ENCODE peak calls at places on chromosomes 6 and 20, in four cellular contexts. P, O, V and C are unnamed samples.

GRCh38 chr6:112218563-112218962 is 35.8 kb downstream of the LAMA4 start:
- DNase-seq in V (no peak), P (no peak), O (no peak), C (no peak)

GRCh38 chr20:10060223-10060622 is 25.4 kb downstream of the ANKEF1 start:
- DNase-seq in O (no peak), V (no peak), P (no peak), C (peak)

GRCh38 chr6:44576132-44576601 is 188.7 kb downstream of the CDC5L start:
- DNase-seq in P (no peak), V (no peak), O (no peak), C (no peak)

GRCh38 chr6:140073456-140073855 is 699.0 kb upstream of the CITED2 start:
- DNase-seq in O (no peak), V (no peak), P (no peak), C (no peak)

GRCh38 chr20:38178065-38178471 is 13.0 kb upstream of the TGM2 start:
- DNase-seq in O (no peak), P (no peak), V (no peak), C (no peak)

GRCh38 chr6:116410945-116411623 is 40.3 kb downstream of the DSE start:
- DNase-seq in O (no peak), P (no peak), V (no peak), C (no peak)

GRCh38 chr6:114361036-114361435 is 18.2 kb upstream of the HS3ST5 start:
- DNase-seq in O (no peak), P (no peak), V (no peak), C (no peak)

GRCh38 chr20:38435555-38435939 is 419 bp upstream of the SNHG17 start:
- DNase-seq in O (no peak), V (no peak), P (no peak), C (no peak)

GRCh38 chr6:137277971-137278602 is 58.9 kb upstream of the IFNGR1 start:
- DNase-seq in V (no peak), P (peak), O (no peak), C (no peak)

GRCh38 chr6:24566020-24566752 is 71.4 kb downstream of the ALDH5A1 start:
- DNase-seq in O (no peak), P (no peak), V (no peak), C (no peak)

GRCh38 chr6:166728884-166729530 is 102.0 kb upstream of the RPS6KA2 start:
- DNase-seq in O (no peak), V (no peak), P (no peak), C (no peak)

GRCh38 chr6:36129889-36130671 is at the start of gene MAPK13:
- DNase-seq in P (no peak), V (no peak), O (no peak), C (no peak)

GRCh38 chr6:132687306-132687705 is 26.5 kb downstream of the VNN1 start:
- DNase-seq in P (no peak), O (no peak), V (no peak), C (no peak)

GRCh38 chr20:37640600-37641561 is 52.9 kb upstream of the CTNNBL1 start:
- DNase-seq in P (no peak), V (no peak), O (no peak), C (peak)

GRCh38 chr6:21594427-21595264 is 1.1 kb downstream of the SOX4 start:
- DNase-seq in P (no peak), O (no peak), V (no peak), C (peak)

GRCh38 chr20:17377222-17377621 is 150.4 kb downstream of the PCSK2 start:
- DNase-seq in V (no peak), O (no peak), P (no peak), C (no peak)

GRCh38 chr6:52337633-52338290 is 24.2 kb upstream of the PAQR8 start:
- DNase-seq in V (no peak), O (no peak), P (no peak), C (no peak)

GRCh38 chr20:57553376-57554018 is 7.4 kb upstream of the PCK1 start:
- DNase-seq in O (no peak), V (no peak), P (no peak), C (no peak)

GRCh38 chr6:26445934-26446667 is 5.8 kb downstream of the BTN3A3 start:
- DNase-seq in P (no peak), V (peak), O (no peak), C (no peak)

GRCh38 chr6:139372326-139373153 is 1.9 kb downstream of the CITED2 start:
- DNase-seq in O (no peak), V (no peak), P (no peak), C (no peak)

GRCh38 chr20:3719046-3719445 is 6.6 kb upstream of the SIGLEC1 start:
- DNase-seq in P (no peak), V (no peak), O (no peak), C (no peak)

GRCh38 chr6:134564705-134565104 is 246.8 kb upstream of the SGK1 start:
- DNase-seq in V (no peak), P (no peak), O (no peak), C (no peak)

GRCh38 chr20:568097-568864 is 24.7 kb upstream of the CSNK2A1 start:
- DNase-seq in V (no peak), P (no peak), O (peak), C (no peak)

GRCh38 chr20:22462975-22463914 is 121.1 kb downstream of the FOXA2 start:
- DNase-seq in P (no peak), O (no peak), V (no peak), C (no peak)

GRCh38 chr20:5970381-5970780 is 19.9 kb downstream of the MCM8 start:
- DNase-seq in V (no peak), P (no peak), O (no peak), C (no peak)

GRCh38 chr20:37881601-37882343 is 21.2 kb upstream of the VSTM2L start:
- DNase-seq in O (no peak), V (no peak), P (no peak), C (peak)

GRCh38 chr6:28648878-28649375 is 123.2 kb downstream of the GPX5 start:
- DNase-seq in O (no peak), V (no peak), P (no peak), C (peak)

GRCh38 chr20:16059841-16060240 is 513.4 kb downstream of the KIF16B start:
- DNase-seq in P (no peak), O (no peak), V (no peak), C (no peak)

GRCh38 chr6:50381106-50381415 is 331.3 kb upstream of the DEFB112 start:
- DNase-seq in P (no peak), O (no peak), V (no peak), C (peak)

GRCh38 chr6:167684276-167685104 is 142.2 kb upstream of the AFDN start:
- DNase-seq in O (no peak), P (no peak), V (no peak), C (no peak)

GRCh38 chr6:92495246-92495645 is 924.1 kb downstream of the EPHA7 start:
- DNase-seq in P (no peak), V (no peak), O (no peak), C (no peak)

GRCh38 chr6:116239256-116239655 is 14.6 kb downstream of the TSPYL4 start:
- DNase-seq in P (no peak), V (no peak), O (no peak), C (no peak)

GRCh38 chr6:42021847-42022754 is 28.2 kb upstream of the TAF8 start:
- DNase-seq in O (no peak), V (no peak), P (no peak), C (no peak)

GRCh38 chr6:43695078-43695966 is 7.7 kb upstream of the MRPS18A start:
- DNase-seq in O (no peak), V (no peak), P (no peak), C (no peak)

DNA sequence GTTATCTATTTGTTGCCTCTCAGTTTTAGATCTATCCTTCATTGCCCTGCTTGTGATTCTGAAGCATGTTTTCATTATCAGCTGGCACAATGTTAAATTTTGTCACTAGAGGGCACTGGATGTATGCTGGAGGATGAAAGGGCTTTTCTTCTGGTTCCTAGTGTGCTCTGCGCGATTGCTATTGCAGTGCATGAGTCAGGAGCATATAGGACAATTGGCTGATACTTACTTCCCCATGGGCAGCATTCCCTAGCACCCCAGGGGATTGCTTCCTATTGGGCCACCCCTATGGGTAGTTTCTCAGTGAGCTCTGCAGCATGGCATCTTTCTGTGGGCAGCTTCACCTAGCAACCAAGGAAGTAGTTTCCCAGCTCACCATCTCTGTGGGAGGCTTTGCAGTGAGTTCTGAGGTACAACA is 280.3 kb upstream of the SYNCRIP start:
- DNase-seq in O (peak), V (peak), P (peak), C (peak)
- TF ChIP-seq NRF1 in O (no peak), V (no peak), P (no peak), C (no peak)

GRCh38 chr6:101803146-101803545 is 409.6 kb downstream of the GRIK2 start:
- DNase-seq in P (no peak), O (no peak), V (no peak), C (no peak)
- TF ChIP-seq NRF1 in P (no peak), O (no peak), V (no peak), C (no peak)

DNA sequence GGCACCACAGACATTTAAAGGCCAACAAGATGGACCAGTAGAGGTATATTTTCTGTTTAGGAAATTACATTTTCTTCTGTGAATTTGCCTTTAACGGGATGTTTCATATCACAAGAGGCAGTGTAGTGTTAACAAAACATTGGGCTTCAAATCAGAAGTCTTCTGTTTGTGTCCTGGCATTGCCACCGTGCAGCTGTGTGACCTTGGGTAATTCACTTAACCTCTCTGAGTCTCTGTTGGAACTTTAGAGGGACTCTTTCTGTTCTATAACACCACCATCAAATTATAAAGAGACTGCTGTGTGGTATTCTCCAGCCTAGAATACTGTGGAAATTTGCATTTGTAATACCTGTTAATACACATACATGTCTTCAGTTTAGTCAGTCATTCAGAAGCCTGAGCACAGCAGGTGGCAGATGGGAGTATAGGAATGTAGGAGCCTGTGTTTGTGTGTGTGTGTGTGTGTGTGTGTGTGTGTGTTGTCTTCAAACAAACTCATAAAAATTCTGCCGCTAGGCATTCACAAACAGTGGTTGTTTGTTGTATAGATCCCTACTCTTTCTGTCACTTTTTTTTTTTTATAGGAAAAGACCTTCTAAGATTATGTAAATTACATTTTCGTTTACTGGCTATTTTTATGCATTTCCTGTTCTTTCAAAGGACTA is 22.6 kb downstream of the UST start:
- DNase-seq in P (no peak), O (no peak), V (no peak), C (no peak)
- TF ChIP-seq NRF1 in P (no peak), O (no peak), V (no peak), C (no peak)

GRCh38 chr6:156848533-156848932 is 71.4 kb downstream of the ARID1B start:
- DNase-seq in O (peak), P (no peak), V (no peak), C (peak)

GRCh38 chr6:156848123-156848522 is 70.9 kb downstream of the ARID1B start:
- DNase-seq in O (no peak), P (no peak), V (no peak), C (no peak)

GRCh38 chr6:156845447-156845846 is 68.3 kb downstream of the ARID1B start:
- DNase-seq in P (no peak), O (no peak), V (no peak), C (no peak)

GRCh38 chr6:156849806-156850205 is 72.6 kb downstream of the ARID1B start:
- DNase-seq in O (peak), V (no peak), P (no peak), C (no peak)

DNA sequence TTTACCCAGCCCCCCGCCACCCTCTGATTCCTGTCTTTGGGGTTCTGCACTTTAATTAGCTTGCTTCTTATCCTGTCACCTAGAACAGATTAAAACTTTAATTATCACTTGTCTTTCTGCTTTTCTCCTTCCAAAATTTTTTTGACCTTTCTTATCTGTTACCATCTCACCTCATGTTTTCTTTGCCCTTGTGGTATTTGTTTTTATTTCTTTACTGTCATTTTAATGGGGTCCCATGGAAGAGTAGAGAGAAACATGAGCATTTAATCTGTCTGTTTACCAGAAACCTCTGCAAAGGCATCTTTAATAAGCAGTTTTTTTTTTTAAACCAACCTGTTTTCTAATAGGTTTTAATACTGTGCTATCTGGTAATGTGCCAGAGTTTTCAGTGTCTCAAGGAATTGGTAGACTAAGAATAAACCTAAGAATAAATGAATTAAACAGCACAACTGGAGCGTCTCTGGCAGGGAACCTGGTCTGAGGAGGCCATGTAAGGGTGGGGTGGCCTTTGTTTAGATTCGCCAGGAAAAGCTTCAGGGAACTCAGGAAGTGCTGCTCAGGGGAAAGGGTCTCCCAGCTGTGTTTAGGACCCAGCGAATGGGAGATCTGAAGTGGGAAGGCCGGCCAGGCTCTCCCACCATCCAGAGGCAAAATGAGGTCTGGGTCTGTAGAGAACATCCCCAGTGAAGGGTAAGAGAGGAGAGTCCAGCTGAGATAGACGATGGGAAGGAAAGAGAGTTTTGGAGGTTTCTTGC is 69.8 kb downstream of the ARID1B start:
- DNase-seq in P (no peak), V (no peak), O (no peak), C (no peak)
- TF ChIP-seq NRF1 in P (no peak), V (no peak), O (no peak), C (no peak)

GRCh38 chr20:40958598-40958997 is 70.0 kb upstream of the TOP1 start:
- DNase-seq in P (no peak), O (no peak), V (no peak), C (no peak)
- TF ChIP-seq NRF1 in P (no peak), O (no peak), V (no peak), C (no peak)

DNA sequence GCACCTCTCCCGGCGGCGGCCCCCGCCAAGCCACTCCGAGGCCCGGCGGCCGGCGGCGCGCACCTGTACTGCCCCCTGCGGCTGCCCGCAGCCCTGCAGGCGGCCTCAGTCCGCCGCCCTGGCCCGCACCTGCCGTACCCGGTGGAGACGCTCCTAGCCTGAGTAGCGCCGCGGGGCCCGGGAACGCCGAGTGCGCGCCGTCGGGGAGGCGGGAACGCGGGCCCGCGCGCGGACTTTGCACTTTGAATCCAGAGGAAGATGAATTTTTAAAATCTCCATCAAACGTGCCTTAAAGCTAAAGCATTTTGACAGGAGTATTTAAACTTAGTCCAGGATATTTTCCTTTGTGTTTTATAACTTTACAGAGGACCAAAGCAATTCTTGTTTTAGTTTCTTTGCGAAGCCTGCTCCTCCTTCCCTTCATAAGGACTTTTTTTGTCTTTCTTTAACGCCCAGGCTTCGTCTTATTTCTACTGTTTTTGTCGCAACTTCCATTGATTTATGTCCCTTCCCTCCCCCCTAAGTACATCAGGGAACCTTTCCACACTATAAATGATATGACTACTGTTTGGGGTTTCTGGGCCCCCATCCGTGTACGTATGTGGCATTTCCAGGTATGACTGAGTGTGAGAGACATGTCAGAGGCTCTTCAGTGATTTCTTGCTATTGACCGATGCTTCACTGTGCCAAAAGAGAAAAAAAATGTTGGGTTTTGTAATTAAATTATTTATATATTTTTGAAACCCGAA is 2.0 kb downstream of the FOXQ1 start:
- DNase-seq in P (no peak), O (no peak), V (no peak), C (peak)
- TF ChIP-seq NRF1 in P (no peak), O (no peak), V (no peak), C (no peak)

GRCh38 chr20:62622178-62622876 is 20.0 kb upstream of the SLCO4A1 start:
- DNase-seq in P (no peak), V (no peak), O (no peak), C (no peak)
- TF ChIP-seq NRF1 in P (no peak), V (no peak), O (no peak), C (no peak)

GRCh38 chr6:108235121-108235520 is 25.7 kb downstream of the SNX3 start:
- DNase-seq in V (no peak), O (no peak), P (no peak), C (no peak)
- TF ChIP-seq NRF1 in V (no peak), O (no peak), P (no peak), C (no peak)

DNA sequence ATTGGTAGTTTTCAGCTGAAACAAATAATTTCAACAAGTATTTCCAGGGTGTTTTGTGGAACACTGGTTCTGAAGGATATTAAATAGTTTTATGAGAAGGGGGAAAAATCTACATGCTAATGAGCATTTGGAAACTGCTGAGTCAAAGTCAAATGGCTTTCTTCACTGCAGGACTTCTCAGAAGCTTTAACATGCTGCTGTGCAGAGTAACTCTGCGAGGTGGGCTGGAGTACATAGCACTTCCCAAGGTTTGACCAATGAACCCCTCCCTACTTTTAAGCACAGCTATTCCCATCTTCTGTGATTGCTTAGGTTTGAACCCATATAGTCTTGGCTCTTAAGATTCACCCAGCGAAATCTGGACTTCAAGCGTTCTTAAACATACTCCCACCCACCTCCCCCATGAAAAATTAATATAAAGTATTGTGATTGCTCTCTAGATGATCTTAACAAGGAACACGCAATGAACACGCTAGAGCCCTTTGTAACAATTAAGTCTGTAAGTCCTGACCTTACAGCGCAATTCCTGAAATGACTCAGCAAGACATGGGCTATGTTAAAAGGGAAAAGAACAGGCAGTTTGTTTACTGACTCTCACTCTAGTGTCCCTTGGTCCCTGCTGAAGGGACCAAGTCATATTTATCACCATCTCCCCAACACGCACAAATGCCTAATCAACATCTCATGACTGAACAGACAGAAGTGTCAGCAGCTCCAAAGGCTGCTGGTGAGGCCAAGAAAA is 105.2 kb downstream of the NFATC2 start:
- DNase-seq in V (no peak), P (no peak), O (peak), C (no peak)
- TF ChIP-seq NRF1 in V (no peak), P (no peak), O (no peak), C (no peak)

DNA sequence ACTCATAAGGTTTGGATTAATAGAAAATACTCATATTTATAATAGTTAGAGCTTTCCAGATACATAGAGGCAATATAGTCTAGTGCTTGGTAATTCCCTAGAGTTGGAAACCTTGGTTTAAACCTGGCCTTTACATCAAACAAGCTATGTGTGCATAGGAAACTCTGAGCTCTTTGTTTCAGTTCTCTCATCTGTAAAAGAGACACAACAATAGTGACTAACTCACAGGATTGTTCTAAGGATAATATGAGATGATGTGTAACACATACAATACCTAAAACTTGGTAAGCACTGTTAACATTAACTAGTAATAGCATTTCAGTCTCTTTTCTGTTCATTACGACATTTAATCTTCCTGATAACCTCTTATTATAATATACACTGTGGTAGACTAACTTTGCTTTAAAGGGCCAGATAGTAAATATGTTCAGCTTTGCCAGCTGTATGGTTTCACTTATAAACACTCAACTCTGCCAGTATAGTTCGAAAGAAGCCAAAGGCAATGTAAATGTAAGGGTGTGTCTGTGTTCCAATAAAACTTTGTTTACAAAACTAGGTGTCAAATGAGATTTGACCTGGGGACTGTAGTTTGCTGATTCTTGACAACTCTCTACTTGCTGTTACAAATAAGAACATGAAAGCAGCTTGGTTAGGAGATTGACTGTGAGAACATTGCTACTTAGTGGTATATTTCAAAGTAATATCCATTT is 370.6 kb upstream of the FLRT3 start:
- DNase-seq in O (no peak), V (no peak), P (no peak), C (no peak)
- TF ChIP-seq NRF1 in O (no peak), V (no peak), P (no peak), C (no peak)